ENCODE peak calls at places on chromosomes 12 and 14, in ten cellular contexts. E is right cardiac atrium, N is body of pancreas, P is tibial artery, W is lower leg skin, L is aorta, H is tibial nerve, R is A673, O is thoracic aorta, Y is sigmoid colon. S is an unnamed sample.

GRCh38 chr14:95156153-95156764 is 1.1 kb downstream of the DICER1 start:
- DNase-seq in E (no peak), N (no peak), P (no peak), W (no peak), L (no peak), H (no peak), R (no peak), O (no peak), Y (no peak), S (no peak)

GRCh38 chr12:91406920-91407341 is 224.3 kb upstream of the DCN start:
- DNase-seq in E (no peak), N (no peak), P (no peak), W (no peak), L (no peak), H (no peak), R (peak; percentile 44), O (no peak), Y (no peak), S (no peak)

GRCh38 chr14:96806836-96807235 is 9.7 kb downstream of the VRK1 start:
- DNase-seq in E (no peak), N (no peak), P (no peak), W (no peak), L (no peak), H (no peak), R (no peak), O (no peak), Y (no peak), S (no peak)

GRCh38 chr12:93957180-93957579 is 191.2 kb upstream of the PLXNC1 start:
- DNase-seq in E (peak; percentile 43), N (no peak), P (no peak), W (no peak), L (no peak), H (no peak), R (no peak), O (no peak), Y (no peak), S (no peak)

GRCh38 chr14:51850651-51851050 is 9.8 kb upstream of the GNG2 start:
- DNase-seq in E (no peak), N (no peak), P (no peak), W (no peak), L (no peak), H (no peak), R (no peak), O (no peak), Y (no peak), S (no peak)

GRCh38 chr12:38544357-38545066 is 227.9 kb downstream of the ALG10B start:
- DNase-seq in E (no peak), N (no peak), P (no peak), W (no peak), L (no peak), H (no peak), R (no peak), O (no peak), Y (no peak), S (no peak)

GRCh38 chr12:78406776-78407335 is 457.7 kb upstream of the SYT1 start:
- DNase-seq in E (no peak), N (no peak), P (no peak), W (no peak), L (no peak), H (no peak), R (no peak), O (no peak), Y (no peak), S (no peak)

GRCh38 chr14:69713976-69714716 is 52.8 kb upstream of the SRSF5 start:
- DNase-seq in E (no peak), N (no peak), P (no peak), W (no peak), L (no peak), H (no peak), R (no peak), O (no peak), Y (no peak), S (no peak)

GRCh38 chr14:49980027-49980426 is 87.1 kb downstream of the ARF6 start:
- DNase-seq in E (no peak), N (no peak), P (no peak), W (no peak), L (no peak), H (no peak), R (no peak), O (no peak), Y (no peak), S (no peak)

GRCh38 chr14:49986344-49987014 is 93.6 kb downstream of the ARF6 start:
- DNase-seq in E (no peak), N (no peak), P (no peak), W (no peak), L (no peak), H (no peak), R (no peak), O (no peak), Y (no peak), S (no peak)

GRCh38 chr14:49984419-49984818 is 91.5 kb downstream of the ARF6 start:
- DNase-seq in E (no peak), N (no peak), P (no peak), W (no peak), L (no peak), H (no peak), R (no peak), O (no peak), Y (no peak), S (no peak)

GRCh38 chr14:49982082-49982481 is 89.2 kb downstream of the ARF6 start:
- DNase-seq in E (no peak), N (no peak), P (no peak), W (no peak), L (no peak), H (no peak), R (no peak), O (no peak), Y (no peak), S (no peak)

DNA sequence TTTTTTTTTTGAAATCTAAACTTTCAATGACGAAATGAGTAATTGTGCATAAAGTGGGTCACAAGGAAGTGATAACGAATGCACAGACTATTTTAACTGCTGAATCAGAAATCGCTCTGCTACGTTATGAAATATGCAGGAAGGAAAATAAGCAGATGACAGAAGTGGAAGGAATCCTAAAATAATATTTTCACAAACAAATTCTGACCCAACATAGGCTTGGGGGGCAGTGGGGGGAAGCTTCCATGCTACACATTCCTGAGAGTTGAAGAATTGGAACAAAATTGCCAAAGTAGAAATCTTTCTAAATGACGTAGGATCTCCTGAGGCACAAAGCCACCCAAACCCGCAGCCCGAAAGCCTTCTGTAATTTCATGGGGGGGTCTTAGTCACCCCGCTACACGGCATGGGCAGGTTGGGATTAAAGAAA is 89.7 kb downstream of the ARF6 start:
- DNase-seq in E (no peak), N (no peak), P (no peak), W (no peak), L (peak; percentile 82), H (no peak), R (no peak), O (no peak), Y (no peak), S (no peak)
- H3K4me3 ChIP-seq in E (no peak overlapping the region), N (no peak overlapping the region), P (peak overlapping the region; percentile 46), W (no peak overlapping the region), L (no peak overlapping the region), H (no peak overlapping the region), R (no peak overlapping the region), O (peak overlapping the region; percentile 66), Y (no peak overlapping the region), S (peak overlapping the region; percentile 34)

DNA sequence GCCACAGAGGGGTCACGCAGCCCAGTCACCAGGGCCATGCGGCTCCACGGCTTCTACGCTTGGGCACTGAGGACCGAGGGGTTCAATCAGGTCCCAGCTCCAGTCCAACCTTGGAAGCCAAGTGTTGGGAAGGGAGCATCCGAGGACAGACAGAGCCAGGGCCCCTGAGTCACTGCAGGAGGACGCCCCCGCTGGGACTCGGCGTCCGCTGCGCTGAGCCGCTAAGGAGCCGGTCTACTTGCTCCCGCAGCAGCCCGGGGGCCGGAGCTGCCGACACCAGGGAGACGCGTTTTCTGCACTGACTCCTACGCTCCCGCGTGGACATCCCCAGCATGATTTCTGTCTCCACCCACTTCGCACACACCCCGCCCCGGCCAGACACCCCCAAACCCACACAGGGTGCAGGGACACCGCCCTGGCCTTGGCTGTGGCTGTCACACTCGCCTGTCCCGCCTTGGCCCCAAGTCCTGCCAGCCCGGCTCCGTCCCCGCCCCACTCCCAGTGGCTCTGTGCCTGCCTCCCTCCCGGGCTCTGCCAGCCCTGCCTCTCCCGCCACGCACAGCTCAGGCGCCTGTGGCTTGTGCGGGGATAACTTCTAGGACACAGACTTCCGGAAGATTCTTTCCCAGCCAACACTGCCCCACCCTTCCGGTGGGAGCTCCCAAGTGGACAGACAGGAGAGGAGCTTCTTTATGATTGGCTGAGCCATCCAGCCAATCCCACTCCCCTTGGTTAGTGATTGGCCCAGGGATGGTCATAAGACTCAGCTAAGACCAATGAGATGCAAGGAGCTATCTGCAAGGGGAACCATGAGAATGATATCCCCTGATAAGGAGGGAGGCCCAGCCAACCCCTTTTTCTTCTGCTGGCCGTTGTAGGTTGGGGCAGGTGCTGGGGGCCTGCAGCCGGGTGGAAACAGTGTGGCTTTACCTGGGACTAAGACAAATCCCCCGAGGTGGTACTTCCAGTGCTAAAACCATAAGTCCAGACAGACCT is 118.9 kb upstream of the SFSWAP start:
- DNase-seq in E (no peak), N (no peak), P (no peak), W (no peak), L (no peak), H (no peak), R (no peak), O (no peak), Y (no peak), S (no peak)
- H3K4me3 ChIP-seq in E (no peak overlapping the region), N (no peak overlapping the region), P (no peak overlapping the region), W (no peak overlapping the region), L (no peak overlapping the region), H (no peak overlapping the region), R (no peak overlapping the region), O (no peak overlapping the region), Y (no peak overlapping the region), S (no peak overlapping the region)

GRCh38 chr14:77323571-77323970 is 2.7 kb downstream of the GSTZ1 start:
- DNase-seq in E (no peak), N (no peak), P (no peak), W (no peak), L (no peak), H (no peak), R (no peak), O (no peak), Y (peak; percentile 49), S (no peak)

GRCh38 chr14:77327111-77327510 is 6.3 kb downstream of the GSTZ1 start:
- DNase-seq in E (no peak), N (no peak), P (no peak), W (no peak), L (no peak), H (no peak), R (no peak), O (no peak), Y (peak; percentile 35), S (no peak)

GRCh38 chr14:77324289-77324688 is 3.5 kb downstream of the GSTZ1 start:
- DNase-seq in E (no peak), N (no peak), P (no peak), W (no peak), L (no peak), H (no peak), R (no peak), O (no peak), Y (peak; percentile 46), S (no peak)

GRCh38 chr14:77325746-77326094 is 4.9 kb downstream of the GSTZ1 start:
- DNase-seq in E (no peak), N (no peak), P (no peak), W (no peak), L (no peak), H (no peak), R (no peak), O (no peak), Y (no peak), S (no peak)

GRCh38 chr14:77324816-77325745 is 4.2 kb downstream of the GSTZ1 start:
- DNase-seq in E (no peak), N (no peak), P (no peak), W (no peak), L (no peak), H (no peak), R (no peak), O (no peak), Y (peak; percentile 51), S (no peak)
- H3K4me3 ChIP-seq in E (no peak overlapping the region), N (no peak overlapping the region), P (no peak overlapping the region), W (no peak overlapping the region), L (no peak overlapping the region), H (no peak overlapping the region), R (no peak overlapping the region), O (no peak overlapping the region), Y (no peak overlapping the region), S (no peak overlapping the region)

DNA sequence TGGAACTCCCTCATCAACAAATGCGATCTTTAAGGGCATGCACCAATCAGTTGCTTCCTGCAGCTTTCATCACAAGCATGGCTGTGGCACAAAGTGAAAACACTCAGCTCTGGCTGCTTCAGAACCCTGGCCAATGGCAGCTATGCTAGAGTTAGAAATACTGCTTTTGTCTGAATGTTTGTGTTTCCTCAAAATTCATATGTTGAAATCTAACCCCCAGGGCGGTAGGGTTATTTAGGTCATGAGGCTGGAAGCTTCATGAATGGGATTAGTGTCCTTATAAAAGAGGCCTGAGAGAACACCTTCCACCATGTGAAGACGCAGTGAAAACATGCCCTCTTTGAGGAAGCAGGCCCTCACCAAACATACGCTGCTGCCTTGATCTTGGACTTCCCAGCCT is 453.9 kb downstream of the SNAPC1 start:
- DNase-seq in E (no peak), N (no peak), P (no peak), W (no peak), L (no peak), H (no peak), R (no peak), O (no peak), Y (no peak), S (no peak)
- H3K4me3 ChIP-seq in E (no peak overlapping the region), N (no peak overlapping the region), P (no peak overlapping the region), W (no peak overlapping the region), L (no peak overlapping the region), H (no peak overlapping the region), R (no peak overlapping the region), O (no peak overlapping the region), Y (no peak overlapping the region), S (no peak overlapping the region)